ENCODE peak calls at places on chromosomes 12 and 14, in six cellular contexts. R is K562, A is HepG2, T is SK-N-SH, J is GM12878, E is H1. W is an unnamed sample.

GRCh38 chr12:1811281-1811947 is 9.0 kb upstream of the LRTM2 start:
- DNase-seq in J (no peak), R (no peak), E (no peak), A (peak; percentile 75), T (no peak), W (peak; percentile 64)

GRCh38 chr12:42144424-42145196 is at the start of gene GXYLT1:
- DNase-seq in E (peak; percentile 65), A (peak; percentile 79), T (peak; percentile 97), J (peak; percentile 79), R (peak; percentile 95), W (peak; percentile 92)

GRCh38 chr12:94941440-94941862 is 62.0 kb downstream of the NDUFA12 start:
- DNase-seq in T (peak; percentile 33), J (no peak), R (no peak), A (no peak), E (no peak), W (no peak)

GRCh38 chr12:80412343-80412953 is 31.6 kb upstream of the PTPRQ start:
- DNase-seq in J (no peak), E (no peak), R (peak; percentile 14), A (peak; percentile 40), T (peak; percentile 30), W (peak; percentile 14)

GRCh38 chr12:56104815-56105476 is 587 bp downstream of the PA2G4 start:
- DNase-seq in J (no peak), A (no peak), T (peak; percentile 57), R (peak; percentile 57), E (no peak), W (no peak)

GRCh38 chr12:66247741-66248140 is 54.6 kb upstream of the HELB start:
- DNase-seq in E (no peak), R (no peak), J (no peak), T (no peak), A (no peak), W (peak; percentile 67)

GRCh38 chr14:88189040-88189839 is 133.8 kb downstream of the KCNK10 start:
- DNase-seq in R (peak; percentile 56), J (peak; percentile 25), E (no peak), A (peak; percentile 81), T (peak; percentile 72), W (peak; percentile 23)

GRCh38 chr14:27528328-27528727 is 930.5 kb upstream of the NOVA1 start:
- DNase-seq in A (peak; percentile 21), J (no peak), T (peak; percentile 37), E (no peak), R (peak; percentile 2), W (no peak)

GRCh38 chr12:108565976-108566375 is 3.6 kb downstream of the ISCU start:
- DNase-seq in E (no peak), R (no peak), T (peak; percentile 63), J (peak; percentile 87), A (no peak), W (peak; percentile 81)

GRCh38 chr14:68734231-68734732 is 58.6 kb downstream of the ZFP36L1 start:
- DNase-seq in E (no peak), A (no peak), R (no peak), J (peak; percentile 48), T (no peak), W (peak; percentile 4)

GRCh38 chr12:10067942-10068341 is 30.8 kb downstream of the CLEC1A start:
- DNase-seq in E (no peak), T (no peak), J (no peak), A (no peak), R (no peak), W (no peak)

GRCh38 chr12:57610553-57611115 is 601 bp upstream of the ARHGEF25 start:
- DNase-seq in E (no peak), J (no peak), R (no peak), T (peak; percentile 85), A (no peak), W (no peak)

GRCh38 chr12:132170637-132171292 is 26.5 kb downstream of the NOC4L start:
- DNase-seq in R (no peak), E (no peak), A (no peak), J (no peak), T (no peak), W (no peak)
- TF ChIP-seq GABPA in R (no peak), E (no peak), A (no peak), J (no peak), T (no peak), W (no peak)

GRCh38 chr14:55721353-55721752 is 141.3 kb downstream of the KTN1 start:
- DNase-seq in A (no peak), T (no peak), J (no peak), E (no peak), R (no peak), W (no peak)
- TF ChIP-seq GABPA in A (no peak), T (no peak), J (no peak), E (no peak), R (no peak), W (no peak)

GRCh38 chr12:113867258-113867657 is 98.9 kb downstream of the RBM19 start:
- DNase-seq in E (no peak), A (peak; percentile 13), R (peak; percentile 37), T (peak; percentile 60), J (no peak), W (no peak)
- TF ChIP-seq GABPA in E (no peak), A (no peak), R (no peak), T (no peak), J (no peak), W (no peak)

GRCh38 chr12:107320929-107321618 is 227.7 kb upstream of the CRY1 start:
- DNase-seq in T (peak; percentile 57), A (no peak), J (no peak), R (no peak), E (no peak), W (peak; percentile 79)
- TF ChIP-seq GABPA in T (no peak), A (no peak), J (no peak), R (no peak), E (no peak), W (no peak)

GRCh38 chr14:57319636-57320035 is 50.9 kb downstream of the AP5M1 start:
- DNase-seq in T (no peak), A (no peak), R (no peak), E (no peak), J (no peak), W (no peak)

GRCh38 chr14:57317248-57317833 is 48.6 kb downstream of the AP5M1 start:
- DNase-seq in E (peak; percentile 36), J (peak; percentile 16), A (peak; percentile 76), R (peak; percentile 54), T (peak; percentile 65), W (peak; percentile 42)

DNA sequence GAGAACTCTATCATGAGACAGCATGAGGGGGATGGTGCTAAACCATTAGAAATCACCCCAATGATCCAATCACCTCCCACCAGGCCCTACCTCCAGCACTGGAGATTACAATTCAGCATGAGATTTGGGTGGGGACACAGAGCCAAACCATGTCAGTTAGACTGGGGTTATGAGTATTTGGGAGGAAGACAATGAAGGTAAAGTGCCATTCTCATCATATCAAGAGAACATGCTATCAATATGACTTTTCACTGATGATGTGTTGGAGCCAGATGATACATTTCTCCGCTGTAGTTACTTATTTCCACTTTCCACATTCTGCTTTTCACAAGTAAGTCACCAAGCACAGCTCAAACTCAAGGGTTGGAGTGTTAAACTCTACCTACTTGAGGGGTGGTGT is 45.9 kb downstream of the AP5M1 start:
- DNase-seq in A (no peak), T (no peak), R (no peak), J (no peak), E (no peak), W (no peak)
- TF ChIP-seq GABPA in A (no peak), T (no peak), R (no peak), J (no peak), E (no peak), W (no peak)

DNA sequence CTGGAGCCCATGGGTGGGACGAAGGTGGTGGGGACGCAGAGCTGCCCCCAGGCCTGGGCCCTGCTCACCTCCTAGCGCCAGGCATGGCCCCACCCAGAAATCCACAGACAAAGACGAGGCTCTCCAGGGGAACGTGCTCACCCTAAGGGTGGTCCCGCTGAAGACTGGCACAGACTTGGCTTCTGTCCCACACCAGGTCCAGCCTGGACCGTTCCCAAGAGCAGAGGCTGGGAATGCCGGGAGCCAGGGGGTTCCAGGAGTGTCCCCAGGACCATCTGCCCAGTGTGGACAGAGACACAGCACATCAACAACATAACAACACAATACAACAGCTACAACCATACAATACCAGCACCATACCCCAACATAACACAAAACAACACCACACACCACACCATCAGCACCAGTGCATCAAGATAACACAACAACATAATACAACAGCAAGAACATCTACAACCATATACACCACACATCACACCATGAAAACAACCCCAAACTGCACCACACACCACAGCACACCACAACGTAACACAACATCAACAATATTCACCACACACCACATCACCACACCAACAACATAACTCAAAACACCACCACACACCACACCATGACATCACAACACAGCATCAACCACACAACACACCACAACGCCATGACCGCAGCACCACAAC is 329.6 kb downstream of the ADGRD1 start:
- DNase-seq in A (no peak), R (no peak), J (no peak), T (no peak), E (no peak), W (no peak)
- TF ChIP-seq GABPA in A (no peak), R (no peak), J (no peak), T (no peak), E (no peak), W (no peak)

GRCh38 chr12:43332977-43333649 is 218.9 kb downstream of the ADAMTS20 start:
- DNase-seq in E (no peak), T (peak; percentile 53), R (no peak), J (no peak), A (no peak), W (no peak)

GRCh38 chr12:43333650-43334043 is 218.4 kb downstream of the ADAMTS20 start:
- DNase-seq in J (no peak), A (no peak), R (no peak), E (no peak), T (peak; percentile 9), W (no peak)

GRCh38 chr12:43338848-43339526 is 213.0 kb downstream of the ADAMTS20 start:
- DNase-seq in R (no peak), E (peak; percentile 2), A (peak; percentile 2), T (peak; percentile 31), J (peak; percentile 42), W (peak; percentile 52)

GRCh38 chr12:43337571-43338497 is 214.2 kb downstream of the ADAMTS20 start:
- DNase-seq in R (no peak), A (no peak), T (no peak), J (no peak), E (no peak), W (peak; percentile 16)

DNA sequence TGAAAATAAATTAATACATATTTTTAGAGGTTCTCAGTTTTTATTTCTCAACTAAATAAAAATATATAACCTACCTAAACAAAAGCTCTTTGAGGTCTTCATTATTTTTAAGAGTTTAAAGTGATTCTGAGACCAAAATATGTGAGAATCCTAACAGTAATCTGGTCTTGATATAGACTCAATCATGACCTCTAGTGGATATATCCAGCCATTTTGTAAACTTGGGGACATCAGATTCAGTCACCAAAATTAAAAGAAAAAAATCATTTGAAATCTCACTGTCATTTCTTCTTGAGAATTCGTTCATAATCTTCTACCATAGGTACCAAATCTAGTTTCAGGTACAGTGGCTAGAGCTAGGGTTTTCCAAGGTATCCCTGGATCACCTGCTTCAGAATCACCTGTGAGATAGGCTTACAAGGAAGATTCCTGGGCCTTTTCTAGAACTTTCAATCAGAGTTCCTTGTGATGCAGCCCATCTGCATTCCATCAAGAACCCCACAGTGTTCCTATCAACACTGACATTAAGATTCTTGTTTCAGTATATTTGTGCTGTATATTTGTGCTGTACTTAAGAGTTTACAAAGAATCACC is 214.9 kb downstream of the ADAMTS20 start:
- DNase-seq in R (no peak), E (no peak), A (no peak), T (peak; percentile 21), J (no peak), W (peak; percentile 25)
- TF ChIP-seq GABPA in R (no peak), E (no peak), A (no peak), T (no peak), J (no peak), W (no peak)